ENCODE peak calls at places on chromosomes 13 and 19, in seven cellular contexts. B is hypothalamus, Y is iPS DF 19.7, K is posterior cingulate gyrus, S is lung, M is tibial nerve, J is substantia nigra. V is an unnamed sample.

GRCh38 chr19:18849838-18850400 is 18.2 kb downstream of the UPF1 start:
- DNase-seq in S (no peak), J (no peak), B (no peak), Y (no peak), M (no peak), K (no peak), V (no peak)

GRCh38 chr19:2059422-2060201 is 8.6 kb upstream of the MKNK2 start:
- DNase-seq in Y (no peak), K (peak), M (peak), B (peak), J (peak), S (peak), V (peak)

GRCh38 chr13:66965146-66965545 is 265.0 kb downstream of the PCDH9 start:
- DNase-seq in K (no peak), S (no peak), M (no peak), J (no peak), Y (no peak), B (no peak), V (no peak)

GRCh38 chr13:46687810-46688209 is 109.2 kb downstream of the ESD start:
- DNase-seq in B (no peak), K (no peak), S (no peak), M (no peak), Y (peak), J (no peak), V (no peak)

GRCh38 chr19:10238172-10238783 is 7.1 kb upstream of the S1PR2 start:
- DNase-seq in M (no peak), S (peak), B (no peak), Y (no peak), J (no peak), K (no peak), V (peak)

GRCh38 chr19:55305491-55305890 is 19.6 kb downstream of the TMEM150B start:
- DNase-seq in S (no peak), K (no peak), J (peak), Y (no peak), M (no peak), B (no peak), V (peak)

GRCh38 chr19:10514211-10515145 is 2.8 kb downstream of the S1PR5 start:
- DNase-seq in K (no peak), S (no peak), M (no peak), B (no peak), J (no peak), Y (no peak), V (no peak)

GRCh38 chr19:47063874-47064273 is 15.4 kb upstream of the TMEM160 start:
- DNase-seq in Y (no peak), M (no peak), K (no peak), B (no peak), S (no peak), J (no peak), V (no peak)

GRCh38 chr13:44412341-44412935 is 38.8 kb downstream of the SERP2 start:
- DNase-seq in B (no peak), K (no peak), M (no peak), S (no peak), J (no peak), Y (no peak), V (no peak)

GRCh38 chr13:21675095-21676007 is 4.5 kb downstream of the FGF9 start:
- DNase-seq in K (no peak), Y (no peak), J (peak), M (no peak), B (peak), S (no peak), V (no peak)

V was measured in uterus.